ENCODE peak calls at places on chromosomes 13 and 19, in four cellular contexts. K is Karpas-422, P is heart left ventricle, R is H7. Z is an unnamed sample.

GRCh38 chr19:29761575-29762225 is 46.6 kb upstream of the C19orf12 start:
- DNase-seq in P (no peak), R (no peak), K (no peak), Z (no peak)

GRCh38 chr13:30362869-30363268 is 55.5 kb upstream of the KATNAL1 start:
- DNase-seq in R (no peak), K (no peak), P (no peak), Z (peak; percentile 35)

GRCh38 chr19:15631817-15632216 is 8.9 kb upstream of the CYP4F3 start:
- DNase-seq in P (no peak), R (peak; percentile 52), K (peak; percentile 69), Z (no peak)

GRCh38 chr19:40257096-40257517 is 28.0 kb downstream of the AKT2 start:
- DNase-seq in K (no peak), P (peak; percentile 65), R (no peak), Z (peak; percentile 47)

GRCh38 chr19:23436318-23436717 is 41.0 kb upstream of the ZNF91 start:
- DNase-seq in P (no peak), K (peak; percentile 65), R (peak; percentile 15), Z (no peak)

GRCh38 chr13:41028051-41028450 is 8.9 kb upstream of the ELF1 start:
- DNase-seq in P (no peak), K (no peak), R (no peak), Z (no peak)

GRCh38 chr13:102729560-102730275 is 34.9 kb upstream of the METTL21C start:
- DNase-seq in R (no peak), P (no peak), K (no peak), Z (no peak)

GRCh38 chr19:51398096-51398704 is 7.8 kb upstream of the C19orf84 start:
- DNase-seq in R (no peak), P (no peak), K (peak; percentile 92), Z (no peak)

GRCh38 chr19:38506723-38507550 is 73.4 kb downstream of the RYR1 start:
- DNase-seq in K (peak; percentile 98), R (peak; percentile 100), P (peak; percentile 86), Z (peak; percentile 89)

GRCh38 chr19:18273566-18274302 is 518 bp downstream of the IQCN start:
- DNase-seq in R (no peak), P (no peak), K (no peak), Z (no peak)

GRCh38 chr13:39259371-39259770 is 221.1 kb downstream of the NHLRC3 start:
- DNase-seq in R (no peak), K (no peak), P (no peak), Z (no peak)

DNA sequence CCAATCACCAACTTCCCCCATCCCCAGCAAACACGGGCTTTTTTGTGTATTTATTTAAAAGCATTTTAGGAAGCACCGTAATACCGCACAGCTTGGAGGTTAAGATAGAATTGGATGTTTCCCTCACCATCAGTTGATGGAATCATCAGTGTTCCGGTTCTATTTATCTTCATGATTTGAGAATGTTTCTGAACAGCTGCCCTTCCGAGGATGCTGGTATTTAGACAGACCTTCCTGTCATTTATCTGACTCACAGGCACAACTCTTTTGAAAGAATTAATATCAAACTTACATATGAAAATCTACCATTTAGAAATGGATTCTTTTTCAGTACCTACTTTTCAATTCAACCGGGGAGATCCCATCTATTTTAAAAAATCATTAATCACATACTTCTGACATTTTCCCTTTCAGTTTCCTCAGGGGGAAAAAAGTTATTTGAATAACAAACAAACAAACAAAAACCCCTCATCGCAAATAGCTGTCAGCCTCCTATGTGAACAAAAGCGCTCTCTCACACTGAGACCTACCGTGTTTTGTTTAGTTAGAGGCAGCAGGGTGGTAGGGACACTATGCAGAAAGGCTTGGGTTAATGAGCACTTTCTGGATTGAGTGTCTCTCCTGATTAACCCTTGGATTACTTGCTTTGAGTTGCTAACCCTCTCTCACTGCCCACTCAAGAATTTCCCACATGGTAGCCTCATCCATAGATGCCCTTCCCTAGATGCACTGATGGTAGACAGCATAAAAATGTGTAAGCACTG is 189.3 kb downstream of the TM9SF2 start:
- DNase-seq in K (no peak), R (no peak), P (no peak), Z (no peak)
- H3K4me3 ChIP-seq in K (peak overlapping the region; percentile 16), R (no peak overlapping the region), P (no peak overlapping the region), Z (no peak overlapping the region)

DNA sequence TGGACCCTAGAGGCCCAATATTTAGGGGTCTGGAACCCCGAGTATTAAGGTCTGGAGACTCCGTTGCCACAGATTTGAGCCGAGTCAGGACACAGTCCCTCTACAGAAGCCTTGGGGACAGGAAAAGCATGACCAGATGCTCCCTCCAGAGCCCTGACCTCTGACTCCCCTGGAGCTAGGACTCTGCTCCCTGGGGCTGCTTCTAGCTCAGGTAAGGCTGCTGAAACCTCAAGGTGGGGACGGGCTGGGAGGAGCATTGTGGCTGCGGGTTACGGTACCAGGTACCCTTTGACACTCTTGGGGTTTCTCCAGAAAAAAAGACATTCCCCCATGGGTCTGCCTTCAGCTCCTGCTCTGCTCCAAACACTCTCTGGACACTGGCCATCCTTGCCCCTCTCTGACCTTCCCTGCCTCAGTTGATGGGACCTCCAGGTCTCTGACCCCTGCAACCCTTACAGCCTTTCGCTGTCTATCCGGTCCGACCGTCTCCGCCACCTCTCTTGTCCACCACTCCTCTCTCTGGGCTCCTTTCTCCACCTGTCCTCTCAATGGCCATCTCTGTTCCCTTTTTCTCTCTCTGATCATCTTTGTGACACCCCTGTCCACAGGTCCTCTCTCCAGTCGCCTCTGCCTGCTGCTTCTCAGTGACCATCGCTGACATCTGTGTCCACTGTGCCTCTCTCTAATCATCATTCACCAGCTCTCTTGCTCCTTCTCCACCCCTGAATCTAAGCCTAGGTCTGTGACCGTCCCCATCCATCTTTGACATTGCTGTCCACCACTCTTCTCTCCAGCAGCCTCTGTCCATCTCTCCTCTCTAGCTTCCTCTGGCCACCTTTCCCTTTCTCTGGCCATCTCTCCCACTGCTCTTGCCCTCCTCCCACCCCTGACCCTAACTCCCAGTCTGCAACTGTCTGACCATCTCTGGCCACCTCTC is 1.4 kb downstream of the LRFN3 start:
- DNase-seq in R (peak; percentile 61), P (no peak), K (no peak), Z (no peak)
- H3K4me3 ChIP-seq in R (peak overlapping the region; percentile 51), P (peak overlapping the region; percentile 80), K (peak overlapping the region; percentile 91), Z (peak overlapping the region; percentile 98)

GRCh38 chr19:54616840-54617560 is 13.3 kb upstream of the LILRB1 start:
- DNase-seq in P (no peak), R (no peak), K (no peak), Z (no peak)
- H3K4me3 ChIP-seq in P (no peak overlapping the region), R (no peak overlapping the region), K (no peak overlapping the region), Z (no peak overlapping the region)

GRCh38 chr19:49165111-49165750 is 7.6 kb downstream of the TRPM4 start:
- DNase-seq in K (no peak), R (no peak), P (peak; percentile 54), Z (no peak)
- H3K4me3 ChIP-seq in K (no peak overlapping the region), R (peak overlapping the region; percentile 25), P (peak overlapping the region; percentile 17), Z (no peak overlapping the region)

DNA sequence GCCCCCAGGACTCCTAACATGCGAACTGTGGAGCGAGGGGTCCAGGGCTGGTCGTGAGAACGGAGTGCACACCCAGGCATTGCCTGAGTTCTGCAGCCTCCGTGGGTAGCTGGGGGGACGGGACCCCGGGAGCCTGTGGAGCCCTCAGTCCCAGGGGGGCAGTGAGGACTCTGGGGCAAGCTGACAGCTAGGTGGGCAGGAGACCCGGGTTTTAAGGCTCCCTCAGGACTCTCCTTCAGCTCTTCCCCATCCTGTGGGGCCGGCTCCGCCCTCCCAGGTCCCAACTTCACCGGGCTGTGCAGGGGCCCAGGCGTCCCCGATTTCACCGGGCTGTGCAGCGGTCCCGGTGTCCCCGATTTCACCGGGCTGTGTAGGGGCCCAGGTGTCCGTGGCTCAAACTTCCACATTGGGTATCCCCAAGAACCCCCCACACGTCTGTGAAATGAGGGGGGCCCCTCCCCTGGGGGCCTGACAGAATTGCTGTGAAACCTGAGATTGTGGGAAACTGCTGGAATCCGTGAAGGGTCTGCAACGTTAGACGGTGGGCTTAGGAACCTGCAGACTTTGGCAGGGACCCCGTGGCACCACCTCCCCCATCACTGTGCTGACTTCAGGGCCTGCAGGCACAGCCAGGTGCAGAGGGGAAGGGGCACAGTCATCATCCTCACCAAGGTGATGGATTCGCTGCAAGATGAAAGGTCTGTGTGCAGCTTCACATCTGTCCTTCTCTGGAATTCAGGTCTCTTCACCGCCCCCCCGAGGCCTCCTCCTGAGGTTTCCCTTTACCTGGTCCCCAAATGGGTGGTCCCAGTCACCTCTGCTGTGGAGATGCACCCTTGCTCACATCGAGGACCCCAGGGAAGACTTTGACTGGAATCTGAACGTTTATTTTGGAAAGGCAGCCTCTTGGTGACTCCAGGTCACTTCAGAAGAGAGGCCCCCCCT is 73.2 kb upstream of the MCF2L start:
- DNase-seq in R (peak; percentile 81), K (no peak), P (peak; percentile 34), Z (no peak)
- H3K4me3 ChIP-seq in R (peak overlapping the region; percentile 69), K (no peak overlapping the region), P (no peak overlapping the region), Z (no peak overlapping the region)

GRCh38 chr13:27004866-27005265 is 166.7 kb downstream of the USP12 start:
- DNase-seq in K (no peak), P (no peak), R (peak; percentile 55), Z (no peak)

GRCh38 chr13:27007166-27007565 is 164.4 kb downstream of the USP12 start:
- DNase-seq in K (no peak), R (no peak), P (no peak), Z (no peak)

GRCh38 chr13:27005556-27005955 is 166.1 kb downstream of the USP12 start:
- DNase-seq in K (no peak), P (no peak), R (no peak), Z (no peak)

GRCh38 chr13:27005976-27006518 is 165.6 kb downstream of the USP12 start:
- DNase-seq in R (peak; percentile 44), P (no peak), K (no peak), Z (no peak)

DNA sequence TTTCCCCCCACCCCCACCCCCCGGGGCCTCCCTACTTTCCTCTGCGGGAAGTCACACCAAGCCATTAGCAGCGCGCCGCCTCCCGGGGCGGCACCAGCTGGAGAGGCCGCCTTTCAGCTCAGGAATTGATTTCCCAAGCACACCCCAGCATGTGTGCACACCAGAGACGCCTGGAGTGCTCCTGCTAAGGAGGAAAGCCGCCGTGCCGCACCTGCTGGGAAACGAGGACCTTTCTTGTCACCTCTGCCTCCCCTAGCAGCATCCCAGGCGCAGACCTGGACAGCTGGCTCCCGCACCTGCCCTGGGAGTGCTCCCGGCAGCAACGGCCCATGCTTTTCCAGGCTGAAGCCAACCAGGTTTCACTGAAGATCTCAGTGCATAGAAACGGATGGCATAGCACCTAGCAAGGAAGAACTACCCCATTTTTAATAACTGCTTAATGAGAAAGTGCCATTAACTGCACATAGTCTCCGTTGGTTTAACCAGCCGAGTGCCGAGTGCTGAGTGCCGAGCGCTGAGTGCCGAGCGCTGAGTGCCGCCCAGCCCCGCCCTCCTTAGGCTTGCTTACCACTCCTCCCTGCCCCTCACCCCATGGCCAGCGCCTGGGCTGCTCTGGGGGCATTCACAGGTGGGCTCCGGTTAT is 165.0 kb downstream of the USP12 start:
- DNase-seq in R (peak; percentile 74), P (no peak), K (no peak), Z (no peak)
- H3K4me3 ChIP-seq in R (peak overlapping the region; percentile 43), P (peak overlapping the region; percentile 52), K (no peak overlapping the region), Z (peak overlapping the region; percentile 21)

GRCh38 chr19:2333807-2334211 is 5.3 kb downstream of the SPPL2B start:
- DNase-seq in K (no peak), R (peak; percentile 79), P (no peak), Z (no peak)

GRCh38 chr19:2333027-2333806 is 4.7 kb downstream of the SPPL2B start:
- DNase-seq in P (no peak), K (no peak), R (no peak), Z (peak; percentile 43)

GRCh38 chr19:2334986-2335846 is 6.7 kb downstream of the SPPL2B start:
- DNase-seq in K (no peak), P (no peak), R (peak; percentile 80), Z (no peak)

GRCh38 chr19:2335848-2336247 is 7.4 kb downstream of the SPPL2B start:
- DNase-seq in P (no peak), K (no peak), R (no peak), Z (no peak)

GRCh38 chr19:2334426-2334825 is 5.9 kb downstream of the SPPL2B start:
- DNase-seq in P (no peak), K (no peak), R (no peak), Z (peak; percentile 30)
- H3K4me3 ChIP-seq in P (no peak overlapping the region), K (no peak overlapping the region), R (no peak overlapping the region), Z (no peak overlapping the region)

GRCh38 chr13:53201454-53202225 is 173.0 kb downstream of the OLFM4 start:
- DNase-seq in K (no peak), P (peak; percentile 48), R (peak; percentile 64), Z (peak; percentile 10)
- H3K4me3 ChIP-seq in K (no peak overlapping the region), P (no peak overlapping the region), R (peak overlapping the region; percentile 46), Z (no peak overlapping the region)

Z was measured in right cardiac atrium.